ENCODE peak calls at places on chromosomes 12 and 14, in eight cellular contexts. G is suprapubic skin, S is transverse colon, J is body of pancreas, V is breast epithelium, C is endothelial cell of umbilical vein, H is A549, L is testis. E is an unnamed sample.
A peak's percentile ranks its signal among the peaks of the same experiment; 100 is the strongest.

GRCh38 chr12:112386726-112387125 is 4.5 kb upstream of the HECTD4 start:
- DNase-seq in G (no peak), S (no peak), J (peak; percentile 16), V (no peak), C (no peak), H (no peak), L (no peak), E (no peak)

GRCh38 chr12:48118491-48118890 is 673 bp upstream of the PFKM start:
- DNase-seq in G (no peak), S (no peak), J (no peak), V (no peak), C (no peak), H (no peak), L (no peak), E (no peak)

GRCh38 chr12:54352891-54353874 is 11.1 kb downstream of the GPR84 start:
- DNase-seq in G (no peak), S (no peak), J (peak; percentile 84), V (no peak), C (no peak), H (no peak), L (no peak), E (no peak)

GRCh38 chr12:7678744-7679143 is 13.0 kb upstream of the APOBEC1 start:
- DNase-seq in G (no peak), S (no peak), J (no peak), V (no peak), C (peak; percentile 23), H (no peak), L (no peak), E (no peak)

GRCh38 chr12:50725011-50725899 is 38.6 kb upstream of the ATF1 start:
- DNase-seq in G (no peak), S (no peak), J (peak; percentile 12), V (no peak), C (no peak), H (no peak), L (no peak), E (no peak)

GRCh38 chr14:64698899-64699298 is 5.3 kb upstream of the PLEKHG3 start:
- DNase-seq in G (no peak), S (peak; percentile 80), J (peak; percentile 63), V (peak; percentile 15), C (no peak), H (no peak), L (no peak), E (no peak)

GRCh38 chr14:86788229-86788628 is 1204.8 kb downstream of the GALC start:
- DNase-seq in G (no peak), S (no peak), J (no peak), V (no peak), C (no peak), H (no peak), L (no peak), E (no peak)

GRCh38 chr14:36313206-36313605 is 7.2 kb downstream of the MBIP start:
- DNase-seq in G (no peak), S (no peak), J (no peak), V (no peak), C (no peak), H (no peak), L (no peak), E (no peak)

GRCh38 chr12:74957231-74957630 is 252.4 kb downstream of the KCNC2 start:
- DNase-seq in G (no peak), S (no peak), J (no peak), V (no peak), C (no peak), H (no peak), L (no peak), E (no peak)

GRCh38 chr12:79058342-79058741 is 193.8 kb downstream of the SYT1 start:
- DNase-seq in G (no peak), S (no peak), J (no peak), V (no peak), C (peak; percentile 85), H (peak; percentile 7), L (no peak), E (no peak)

GRCh38 chr12:113208041-113208934 is 13.0 kb upstream of the TPCN1 start:
- DNase-seq in G (no peak), S (peak; percentile 67), J (peak; percentile 70), V (no peak), C (no peak), H (no peak), L (no peak), E (no peak)

GRCh38 chr12:41605528-41606295 is 417.6 kb downstream of the PDZRN4 start:
- DNase-seq in G (no peak), S (no peak), J (no peak), V (no peak), C (no peak), H (no peak), L (no peak), E (no peak)

GRCh38 chr12:90909069-90909676 is 45.8 kb downstream of the CCER1 start:
- DNase-seq in G (no peak), S (no peak), J (peak; percentile 19), V (no peak), C (peak; percentile 67), H (peak; percentile 28), L (peak; percentile 66), E (no peak)

GRCh38 chr12:62297321-62297720 is 37.1 kb downstream of the USP15 start:
- DNase-seq in G (no peak), S (no peak), J (no peak), V (no peak), C (no peak), H (no peak), L (no peak), E (no peak)

GRCh38 chr12:55707841-55708694 is at the start of gene ITGA7:
- DNase-seq in G (no peak), S (peak; percentile 75), J (peak; percentile 64), V (no peak), C (no peak), H (peak; percentile 77), L (peak; percentile 76), E (no peak)

GRCh38 chr12:113186033-113186365 is 478 bp downstream of the RITA1 start:
- DNase-seq in G (no peak), S (no peak), J (no peak), V (no peak), C (no peak), H (no peak), L (no peak), E (no peak)

GRCh38 chr12:12510141-12510540 is 52.5 kb downstream of the DUSP16 start:
- DNase-seq in G (no peak), S (no peak), J (no peak), V (no peak), C (no peak), H (no peak), L (no peak), E (no peak)

GRCh38 chr12:117377758-117378157 is 16.3 kb upstream of the NOS1 start:
- DNase-seq in G (no peak), S (no peak), J (no peak), V (no peak), C (peak; percentile 13), H (no peak), L (peak; percentile 26), E (no peak)

DNA sequence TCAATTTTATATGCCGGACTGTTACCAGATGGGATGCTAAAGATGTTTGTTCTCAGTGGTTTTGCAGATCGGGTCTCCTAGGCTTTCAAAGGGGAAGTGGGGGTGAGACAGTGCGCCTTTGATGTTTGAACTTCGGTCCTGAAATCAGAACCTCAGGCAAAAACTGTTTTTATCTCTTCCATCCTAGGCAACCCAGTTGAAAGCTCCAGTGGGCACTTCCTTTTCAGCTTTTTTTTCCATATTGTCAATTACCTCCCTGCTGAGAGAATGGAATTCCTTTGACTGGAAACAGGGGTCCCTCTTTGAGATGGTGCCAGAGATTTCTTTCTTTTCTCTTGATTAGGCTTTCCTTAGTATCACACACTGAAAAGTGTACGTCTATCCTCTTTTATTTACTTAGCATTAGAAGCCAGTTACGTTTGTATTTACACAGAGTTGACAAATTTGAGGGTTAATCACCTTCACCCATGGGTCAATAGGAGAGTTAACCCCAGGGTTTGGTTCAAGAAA is 40.0 kb downstream of the NUAK1 start:
- DNase-seq in G (no peak), S (no peak), J (no peak), V (no peak), C (no peak), H (no peak), L (no peak), E (no peak)
- H3K4me1 ChIP-seq in G (peaks cover 17% of the 10 kb centered on the region), S (no peaks in the 10 kb centered on the region), J (peaks cover 11% of the 10 kb centered on the region), V (no peaks in the 10 kb centered on the region), C (peaks cover 13% of the 10 kb centered on the region), H (peaks cover 63% of the 10 kb centered on the region), L (peaks cover 32% of the 10 kb centered on the region), E (peaks cover 54% of the 10 kb centered on the region)

GRCh38 chr12:110090266-110091135 is 33.7 kb upstream of the IFT81 start:
- DNase-seq in G (no peak), S (no peak), J (no peak), V (no peak), C (no peak), H (no peak), L (no peak), E (no peak)

GRCh38 chr12:110088936-110089335 is 35.2 kb upstream of the IFT81 start:
- DNase-seq in G (no peak), S (no peak), J (peak; percentile 13), V (no peak), C (no peak), H (no peak), L (no peak), E (no peak)

GRCh38 chr12:110093631-110094311 is 30.4 kb upstream of the IFT81 start:
- DNase-seq in G (no peak), S (no peak), J (no peak), V (no peak), C (no peak), H (no peak), L (no peak), E (no peak)

DNA sequence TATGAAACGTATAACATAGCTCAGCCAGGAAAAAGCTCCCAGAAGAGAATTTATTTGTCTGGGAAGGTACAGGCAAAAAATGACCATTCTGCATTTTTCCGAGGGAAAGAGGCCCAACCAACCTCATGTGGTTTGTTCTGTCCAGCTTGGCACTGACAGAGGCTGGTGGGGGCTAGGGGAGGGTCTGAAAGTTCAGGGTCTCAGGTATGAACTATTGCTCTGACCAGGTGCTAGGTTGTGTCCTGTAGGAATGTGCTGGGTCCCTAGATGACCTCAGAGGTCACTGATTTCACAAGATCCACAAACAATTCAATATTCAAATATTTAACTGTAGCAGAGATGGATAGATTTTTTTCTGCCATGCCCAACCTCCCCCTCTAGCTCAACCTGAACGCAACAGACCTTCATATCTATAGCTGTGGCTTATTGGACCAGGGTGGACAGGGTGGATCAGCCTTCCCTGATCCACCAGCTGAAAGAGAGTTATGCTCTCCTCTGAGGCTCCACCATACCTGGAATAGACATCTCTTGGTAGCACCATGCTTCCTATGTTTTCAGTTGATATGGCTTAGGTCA is 32.9 kb upstream of the IFT81 start:
- DNase-seq in G (no peak), S (no peak), J (no peak), V (no peak), C (no peak), H (no peak), L (no peak), E (no peak)
- TF ChIP-seq POLR2A in G (no peak), S (no peak), J (no peak), V (no peak), C (no peak), H (no peak), L (no peak), E (no peak)

GRCh38 chr14:68199465-68200145 is 380.0 kb downstream of the RAD51B start:
- DNase-seq in G (no peak), S (no peak), J (peak; percentile 22), V (peak; percentile 75), C (peak; percentile 97), H (no peak), L (peak; percentile 61), E (no peak)
- H3K4me3 ChIP-seq in G (no peak overlapping the region), S (no peak overlapping the region), J (no peak overlapping the region), V (no peak overlapping the region), C (peak overlapping the region; percentile 19), H (no peak overlapping the region), L (no peak overlapping the region), E (no peak overlapping the region)

GRCh38 chr12:120260607-120261006 is 4.9 kb downstream of the PXN start:
- DNase-seq in G (no peak), S (no peak), J (no peak), V (no peak), C (no peak), H (no peak), L (no peak), E (no peak)
- H3K4me1 ChIP-seq in G (peaks cover 96% of the 10 kb centered on the region), S (peaks cover 68% of the 10 kb centered on the region), J (peaks cover 77% of the 10 kb centered on the region), V (peaks cover 29% of the 10 kb centered on the region), C (peaks cover 73% of the 10 kb centered on the region), H (peaks cover 76% of the 10 kb centered on the region), L (peaks cover 59% of the 10 kb centered on the region), E (peaks cover 95% of the 10 kb centered on the region)

E was measured in vagina.